ENCODE peak calls at places on chromosomes 7 and 10, in eight cellular contexts. One of them, this sample, is unnamed. For H3K36me3 and H3K4me1, the result is how much of the 10 kb centered on the place peaks cover.

GRCh38 chr10:17808971-17809841 is at the start of gene MRC1:
- DNase-seq in kidney: peak
- DNase-seq in GM23338: no peak
- DNase-seq in mesendoderm: no peak
- DNase-seq in Panc1: no peak
- DNase-seq in IMR-90: no peak
- DNase-seq in cardiac muscle cell: no peak
- DNase-seq in left ventricle myocardium inferior: peak
- DNase-seq in this sample: no peak

GRCh38 chr10:96921655-96922054 is 89.6 kb downstream of the LCOR start:
- DNase-seq in IMR-90: no peak
- DNase-seq in kidney: no peak
- DNase-seq in mesendoderm: no peak
- DNase-seq in Panc1: no peak
- DNase-seq in left ventricle myocardium inferior: no peak
- DNase-seq in cardiac muscle cell: no peak
- DNase-seq in GM23338: no peak
- DNase-seq in this sample: no peak

GRCh38 chr7:156003220-156004162 is 191.2 kb upstream of the SHH start:
- DNase-seq in kidney: peak
- DNase-seq in cardiac muscle cell: no peak
- DNase-seq in IMR-90: no peak
- DNase-seq in mesendoderm: no peak
- DNase-seq in left ventricle myocardium inferior: no peak
- DNase-seq in Panc1: no peak
- DNase-seq in GM23338: no peak
- DNase-seq in this sample: no peak

GRCh38 chr7:26512737-26513136 is 221.1 kb downstream of the SNX10 start:
- DNase-seq in GM23338: no peak
- DNase-seq in left ventricle myocardium inferior: no peak
- DNase-seq in IMR-90: no peak
- DNase-seq in kidney: no peak
- DNase-seq in cardiac muscle cell: no peak
- DNase-seq in mesendoderm: no peak
- DNase-seq in Panc1: no peak
- DNase-seq in this sample: no peak

GRCh38 chr7:15228891-15229290 is 326.3 kb upstream of the DGKB start:
- DNase-seq in IMR-90: no peak
- DNase-seq in mesendoderm: no peak
- DNase-seq in GM23338: no peak
- DNase-seq in left ventricle myocardium inferior: no peak
- DNase-seq in kidney: no peak
- DNase-seq in Panc1: no peak
- DNase-seq in cardiac muscle cell: no peak
- DNase-seq in this sample: no peak

GRCh38 chr7:138170959-138171703 is 94.9 kb downstream of the AKR1D1 start:
- DNase-seq in cardiac muscle cell: peak
- DNase-seq in GM23338: no peak
- DNase-seq in Panc1: no peak
- DNase-seq in kidney: no peak
- DNase-seq in mesendoderm: no peak
- DNase-seq in left ventricle myocardium inferior: no peak
- DNase-seq in IMR-90: no peak
- DNase-seq in this sample: no peak

GRCh38 chr10:20040012-20040411 is 223.8 kb downstream of the PLXDC2 start:
- DNase-seq in GM23338: no peak
- DNase-seq in kidney: no peak
- DNase-seq in IMR-90: no peak
- DNase-seq in mesendoderm: no peak
- DNase-seq in Panc1: no peak
- DNase-seq in left ventricle myocardium inferior: no peak
- DNase-seq in cardiac muscle cell: no peak
- DNase-seq in this sample: no peak

GRCh38 chr7:139358541-139359365 is 941 bp upstream of the LUC7L2 start:
- DNase-seq in mesendoderm: peak
- DNase-seq in IMR-90: peak
- DNase-seq in left ventricle myocardium inferior: no peak
- DNase-seq in cardiac muscle cell: no peak
- DNase-seq in kidney: no peak
- DNase-seq in GM23338: peak
- DNase-seq in Panc1: peak
- DNase-seq in this sample: no peak

DNA sequence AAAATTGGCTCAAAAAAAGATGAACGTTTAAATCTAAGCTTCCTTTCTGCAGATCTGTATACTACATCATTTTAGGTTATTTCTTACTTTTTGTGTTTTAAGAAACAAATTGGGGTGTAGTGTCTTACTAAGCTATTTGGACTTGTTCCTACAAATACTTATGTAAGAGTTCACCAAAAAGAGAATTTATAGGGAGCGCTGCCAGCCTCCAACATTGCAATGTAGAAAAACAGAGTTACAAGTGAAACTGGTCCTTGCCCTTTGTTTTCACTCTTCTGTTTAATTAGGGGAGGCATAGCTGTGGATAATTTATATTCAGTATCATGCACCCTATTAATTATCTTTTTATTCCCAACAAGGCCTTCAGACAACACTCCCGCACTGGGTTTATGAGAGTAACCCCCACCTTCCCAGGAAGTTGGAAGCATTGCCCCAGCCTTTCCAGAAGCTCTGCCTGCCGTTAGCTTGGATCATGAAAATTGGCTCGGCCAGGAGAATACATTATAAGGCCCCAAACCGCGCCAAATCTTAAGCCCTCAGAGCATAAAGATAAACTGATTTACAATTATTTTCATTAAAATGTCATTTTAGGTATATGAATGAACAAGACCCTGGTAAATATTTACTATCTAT is 261.8 kb upstream of the KLF6 start:
- DNase-seq in cardiac muscle cell: no peak
- DNase-seq in GM23338: no peak
- DNase-seq in mesendoderm: no peak
- DNase-seq in Panc1: no peak
- DNase-seq in kidney: no peak
- DNase-seq in left ventricle myocardium inferior: no peak
- DNase-seq in IMR-90: no peak
- DNase-seq in this sample: no peak
- H3K27ac ChIP-seq in cardiac muscle cell: no peak
- H3K27ac ChIP-seq in GM23338: no peak
- H3K27ac ChIP-seq in mesendoderm: no peak
- H3K27ac ChIP-seq in Panc1: peak
- H3K27ac ChIP-seq in kidney: no peak
- H3K27ac ChIP-seq in left ventricle myocardium inferior: no peak
- H3K27ac ChIP-seq in IMR-90: no peak
- H3K27ac ChIP-seq in this sample: no peak

GRCh38 chr7:100686822-100687211 is 7.2 kb downstream of the GIGYF1 start:
- DNase-seq in left ventricle myocardium inferior: no peak
- DNase-seq in Panc1: no peak
- DNase-seq in cardiac muscle cell: no peak
- DNase-seq in mesendoderm: no peak
- DNase-seq in GM23338: no peak
- DNase-seq in kidney: peak
- DNase-seq in IMR-90: no peak
- DNase-seq in this sample: no peak

GRCh38 chr7:100686201-100686821 is 7.7 kb downstream of the GIGYF1 start:
- DNase-seq in kidney: peak
- DNase-seq in left ventricle myocardium inferior: no peak
- DNase-seq in IMR-90: no peak
- DNase-seq in cardiac muscle cell: no peak
- DNase-seq in Panc1: no peak
- DNase-seq in mesendoderm: no peak
- DNase-seq in GM23338: no peak
- DNase-seq in this sample: no peak

GRCh38 chr7:100687740-100688592 is 6.1 kb downstream of the GIGYF1 start:
- DNase-seq in mesendoderm: no peak
- DNase-seq in left ventricle myocardium inferior: no peak
- DNase-seq in GM23338: no peak
- DNase-seq in cardiac muscle cell: no peak
- DNase-seq in IMR-90: peak
- DNase-seq in Panc1: no peak
- DNase-seq in kidney: peak
- DNase-seq in this sample: no peak

GRCh38 chr7:100688593-100688860 is 5.5 kb downstream of the GIGYF1 start:
- DNase-seq in Panc1: no peak
- DNase-seq in left ventricle myocardium inferior: no peak
- DNase-seq in mesendoderm: no peak
- DNase-seq in GM23338: no peak
- DNase-seq in IMR-90: no peak
- DNase-seq in cardiac muscle cell: no peak
- DNase-seq in kidney: peak
- DNase-seq in this sample: no peak

DNA sequence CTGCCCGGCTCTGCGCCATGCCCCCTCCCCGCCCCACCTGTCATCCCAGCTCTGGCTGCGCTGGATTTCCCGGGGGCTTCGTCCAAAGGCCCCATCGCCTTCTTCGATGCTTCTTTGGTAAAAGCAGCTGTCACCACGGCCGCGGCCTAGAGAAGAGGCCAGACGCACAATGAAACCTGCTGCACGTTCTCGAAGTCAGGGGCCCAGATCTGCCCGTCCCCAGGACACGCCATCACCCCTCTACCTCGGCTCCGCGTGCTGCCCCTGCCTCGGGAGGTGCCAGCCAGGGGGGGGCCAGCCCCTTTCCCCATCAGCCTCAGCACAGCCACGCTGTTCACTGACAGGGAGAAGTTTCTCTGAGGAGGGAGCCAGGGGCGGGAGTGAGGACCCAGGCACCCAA is 6.8 kb downstream of the GIGYF1 start:
- DNase-seq in Panc1: no peak
- DNase-seq in kidney: no peak
- DNase-seq in left ventricle myocardium inferior: no peak
- DNase-seq in cardiac muscle cell: no peak
- DNase-seq in IMR-90: no peak
- DNase-seq in mesendoderm: no peak
- DNase-seq in GM23338: no peak
- DNase-seq in this sample: no peak
- H3K36me3 ChIP-seq in Panc1: under half
- H3K36me3 ChIP-seq in kidney: under half
- H3K36me3 ChIP-seq in left ventricle myocardium inferior: half or more
- H3K36me3 ChIP-seq in cardiac muscle cell: under half
- H3K36me3 ChIP-seq in IMR-90: half or more
- H3K36me3 ChIP-seq in mesendoderm: under half
- H3K36me3 ChIP-seq in GM23338: under half
- H3K36me3 ChIP-seq in this sample: under half

GRCh38 chr10:24440817-24441790 is 232.2 kb downstream of the KIAA1217 start:
- DNase-seq in cardiac muscle cell: no peak
- DNase-seq in IMR-90: peak
- DNase-seq in Panc1: no peak
- DNase-seq in GM23338: peak
- DNase-seq in kidney: no peak
- DNase-seq in mesendoderm: peak
- DNase-seq in left ventricle myocardium inferior: no peak
- DNase-seq in this sample: no peak

GRCh38 chr10:24438800-24439199 is 229.9 kb downstream of the KIAA1217 start:
- DNase-seq in kidney: no peak
- DNase-seq in Panc1: no peak
- DNase-seq in GM23338: no peak
- DNase-seq in mesendoderm: no peak
- DNase-seq in left ventricle myocardium inferior: no peak
- DNase-seq in IMR-90: peak
- DNase-seq in cardiac muscle cell: no peak
- DNase-seq in this sample: no peak

GRCh38 chr10:24444337-24444736 is 235.4 kb downstream of the KIAA1217 start:
- DNase-seq in kidney: no peak
- DNase-seq in Panc1: no peak
- DNase-seq in IMR-90: peak
- DNase-seq in mesendoderm: no peak
- DNase-seq in cardiac muscle cell: no peak
- DNase-seq in left ventricle myocardium inferior: no peak
- DNase-seq in GM23338: no peak
- DNase-seq in this sample: no peak

GRCh38 chr10:24439935-24440334 is 231.0 kb downstream of the KIAA1217 start:
- DNase-seq in Panc1: no peak
- DNase-seq in kidney: no peak
- DNase-seq in GM23338: no peak
- DNase-seq in cardiac muscle cell: no peak
- DNase-seq in mesendoderm: no peak
- DNase-seq in left ventricle myocardium inferior: no peak
- DNase-seq in IMR-90: peak
- DNase-seq in this sample: no peak

DNA sequence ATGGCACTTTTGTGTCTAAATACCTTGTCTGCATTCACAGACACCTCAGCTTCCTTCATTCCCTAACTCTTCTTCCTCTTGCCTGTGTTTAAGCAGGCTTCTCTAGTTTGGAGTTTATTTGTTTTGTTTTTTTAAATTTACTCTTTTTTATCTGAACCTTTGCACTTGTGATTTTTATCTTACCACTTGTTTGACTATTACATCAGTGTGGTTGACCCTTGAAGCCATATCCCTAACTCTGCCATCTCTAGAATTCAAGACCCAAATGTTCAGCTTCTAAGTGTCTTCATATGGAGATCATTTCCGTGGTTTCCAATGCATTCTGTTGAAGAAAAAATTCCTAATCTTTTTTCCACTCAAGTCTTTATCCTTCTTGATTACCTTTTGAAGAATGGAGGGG is 233.3 kb downstream of the KIAA1217 start:
- DNase-seq in mesendoderm: no peak
- DNase-seq in GM23338: no peak
- DNase-seq in kidney: no peak
- DNase-seq in IMR-90: no peak
- DNase-seq in cardiac muscle cell: no peak
- DNase-seq in left ventricle myocardium inferior: no peak
- DNase-seq in Panc1: no peak
- DNase-seq in this sample: no peak
- H3K4me1 ChIP-seq in mesendoderm: under half
- H3K4me1 ChIP-seq in GM23338: under half
- H3K4me1 ChIP-seq in kidney: under half
- H3K4me1 ChIP-seq in IMR-90: under half
- H3K4me1 ChIP-seq in cardiac muscle cell: under half
- H3K4me1 ChIP-seq in left ventricle myocardium inferior: under half
- H3K4me1 ChIP-seq in Panc1: under half
- H3K4me1 ChIP-seq in this sample: under half

GRCh38 chr10:11176746-11177145 is 159.1 kb downstream of the CELF2 start:
- DNase-seq in mesendoderm: no peak
- DNase-seq in Panc1: no peak
- DNase-seq in left ventricle myocardium inferior: no peak
- DNase-seq in cardiac muscle cell: no peak
- DNase-seq in IMR-90: no peak
- DNase-seq in kidney: no peak
- DNase-seq in GM23338: no peak
- DNase-seq in this sample: no peak

GRCh38 chr10:11171452-11171851 is 153.8 kb downstream of the CELF2 start:
- DNase-seq in kidney: no peak
- DNase-seq in IMR-90: no peak
- DNase-seq in left ventricle myocardium inferior: no peak
- DNase-seq in GM23338: no peak
- DNase-seq in cardiac muscle cell: no peak
- DNase-seq in Panc1: no peak
- DNase-seq in mesendoderm: no peak
- DNase-seq in this sample: peak

GRCh38 chr10:11170993-11171416 is 153.3 kb downstream of the CELF2 start:
- DNase-seq in Panc1: no peak
- DNase-seq in GM23338: no peak
- DNase-seq in cardiac muscle cell: no peak
- DNase-seq in IMR-90: no peak
- DNase-seq in left ventricle myocardium inferior: no peak
- DNase-seq in mesendoderm: no peak
- DNase-seq in kidney: no peak
- DNase-seq in this sample: no peak

GRCh38 chr10:11175823-11176243 is 158.2 kb downstream of the CELF2 start:
- DNase-seq in mesendoderm: no peak
- DNase-seq in GM23338: no peak
- DNase-seq in IMR-90: no peak
- DNase-seq in cardiac muscle cell: no peak
- DNase-seq in left ventricle myocardium inferior: no peak
- DNase-seq in Panc1: no peak
- DNase-seq in kidney: no peak
- DNase-seq in this sample: no peak

GRCh38 chr10:11173062-11173461 is 155.4 kb downstream of the CELF2 start:
- DNase-seq in IMR-90: no peak
- DNase-seq in kidney: no peak
- DNase-seq in mesendoderm: no peak
- DNase-seq in Panc1: no peak
- DNase-seq in left ventricle myocardium inferior: no peak
- DNase-seq in cardiac muscle cell: no peak
- DNase-seq in GM23338: no peak
- DNase-seq in this sample: no peak
- H3K27ac ChIP-seq in IMR-90: no peak
- H3K27ac ChIP-seq in kidney: no peak
- H3K27ac ChIP-seq in mesendoderm: no peak
- H3K27ac ChIP-seq in Panc1: no peak
- H3K27ac ChIP-seq in left ventricle myocardium inferior: peak
- H3K27ac ChIP-seq in cardiac muscle cell: no peak
- H3K27ac ChIP-seq in GM23338: no peak
- H3K27ac ChIP-seq in this sample: peak